ENCODE peak calls at places on chromosome 13, in ten cellular contexts. One of them, this sample, is unnamed.

GRCh38 chr13:76884167-76884566 is 2.0 kb downstream of the KCTD12 start:
- DNase-seq in BJ: no peak
- DNase-seq in sigmoid colon: peak; percentile 78
- DNase-seq in CD4-positive, alpha-beta T cell: no peak
- DNase-seq in AG09319: no peak
- DNase-seq in WTC11: peak; percentile 59
- DNase-seq in progenitor cell of endocrine pancreas: no peak
- DNase-seq in Peyer's patch: no peak
- DNase-seq in OCI-LY7: no peak
- DNase-seq in RWPE1: no peak
- DNase-seq in this sample: no peak

GRCh38 chr13:40597735-40598365 is 68.6 kb downstream of the FOXO1 start:
- DNase-seq in WTC11: peak; percentile 29
- DNase-seq in Peyer's patch: no peak
- DNase-seq in RWPE1: no peak
- DNase-seq in progenitor cell of endocrine pancreas: no peak
- DNase-seq in AG09319: no peak
- DNase-seq in BJ: no peak
- DNase-seq in CD4-positive, alpha-beta T cell: no peak
- DNase-seq in sigmoid colon: no peak
- DNase-seq in OCI-LY7: no peak
- DNase-seq in this sample: no peak

GRCh38 chr13:41356788-41357187 is 45.7 kb downstream of the NAA16 start:
- DNase-seq in CD4-positive, alpha-beta T cell: peak; percentile 53
- DNase-seq in AG09319: no peak
- DNase-seq in sigmoid colon: no peak
- DNase-seq in RWPE1: no peak
- DNase-seq in progenitor cell of endocrine pancreas: no peak
- DNase-seq in WTC11: no peak
- DNase-seq in OCI-LY7: no peak
- DNase-seq in BJ: no peak
- DNase-seq in Peyer's patch: no peak
- DNase-seq in this sample: no peak

GRCh38 chr13:97228850-97229521 is 6.9 kb downstream of the MBNL2 start:
- DNase-seq in AG09319: no peak
- DNase-seq in progenitor cell of endocrine pancreas: no peak
- DNase-seq in OCI-LY7: no peak
- DNase-seq in sigmoid colon: no peak
- DNase-seq in RWPE1: no peak
- DNase-seq in WTC11: no peak
- DNase-seq in Peyer's patch: no peak
- DNase-seq in CD4-positive, alpha-beta T cell: no peak
- DNase-seq in BJ: no peak
- DNase-seq in this sample: no peak

GRCh38 chr13:30806784-30807183 is 71.4 kb downstream of the ALOX5AP start:
- DNase-seq in CD4-positive, alpha-beta T cell: no peak
- DNase-seq in progenitor cell of endocrine pancreas: no peak
- DNase-seq in sigmoid colon: no peak
- DNase-seq in BJ: no peak
- DNase-seq in WTC11: no peak
- DNase-seq in Peyer's patch: no peak
- DNase-seq in OCI-LY7: no peak
- DNase-seq in AG09319: peak; percentile 14
- DNase-seq in RWPE1: peak; percentile 38
- DNase-seq in this sample: no peak

GRCh38 chr13:77986699-77987098 is 68.1 kb upstream of the EDNRB start:
- DNase-seq in AG09319: no peak
- DNase-seq in RWPE1: no peak
- DNase-seq in Peyer's patch: no peak
- DNase-seq in BJ: no peak
- DNase-seq in progenitor cell of endocrine pancreas: no peak
- DNase-seq in OCI-LY7: no peak
- DNase-seq in sigmoid colon: no peak
- DNase-seq in CD4-positive, alpha-beta T cell: no peak
- DNase-seq in WTC11: no peak
- DNase-seq in this sample: no peak

GRCh38 chr13:27678306-27679040 is 56.8 kb downstream of the POLR1D start:
- DNase-seq in AG09319: no peak
- DNase-seq in BJ: no peak
- DNase-seq in WTC11: peak; percentile 16
- DNase-seq in Peyer's patch: no peak
- DNase-seq in progenitor cell of endocrine pancreas: no peak
- DNase-seq in CD4-positive, alpha-beta T cell: no peak
- DNase-seq in OCI-LY7: no peak
- DNase-seq in sigmoid colon: no peak
- DNase-seq in RWPE1: peak; percentile 16
- DNase-seq in this sample: no peak

GRCh38 chr13:33639158-33639557 is 178.8 kb upstream of the RFC3 start:
- DNase-seq in CD4-positive, alpha-beta T cell: no peak
- DNase-seq in OCI-LY7: no peak
- DNase-seq in Peyer's patch: no peak
- DNase-seq in RWPE1: no peak
- DNase-seq in WTC11: no peak
- DNase-seq in AG09319: peak; percentile 69
- DNase-seq in progenitor cell of endocrine pancreas: no peak
- DNase-seq in sigmoid colon: peak; percentile 86
- DNase-seq in BJ: peak; percentile 86
- DNase-seq in this sample: no peak

GRCh38 chr13:32195713-32196112 is 119.5 kb downstream of the ZAR1L start:
- DNase-seq in RWPE1: no peak
- DNase-seq in BJ: no peak
- DNase-seq in CD4-positive, alpha-beta T cell: no peak
- DNase-seq in sigmoid colon: no peak
- DNase-seq in AG09319: no peak
- DNase-seq in WTC11: no peak
- DNase-seq in Peyer's patch: no peak
- DNase-seq in progenitor cell of endocrine pancreas: no peak
- DNase-seq in OCI-LY7: no peak
- DNase-seq in this sample: no peak

GRCh38 chr13:28636677-28637317 is 22.1 kb upstream of the POMP start:
- DNase-seq in RWPE1: peak; percentile 45
- DNase-seq in sigmoid colon: no peak
- DNase-seq in OCI-LY7: peak; percentile 83
- DNase-seq in BJ: no peak
- DNase-seq in CD4-positive, alpha-beta T cell: peak; percentile 36
- DNase-seq in AG09319: peak; percentile 55
- DNase-seq in WTC11: peak; percentile 68
- DNase-seq in progenitor cell of endocrine pancreas: peak; percentile 31
- DNase-seq in Peyer's patch: peak; percentile 65
- DNase-seq in this sample: no peak

GRCh38 chr13:75359266-75359665 is 122.7 kb downstream of the TBC1D4 start:
- DNase-seq in progenitor cell of endocrine pancreas: no peak
- DNase-seq in BJ: peak; percentile 55
- DNase-seq in RWPE1: peak; percentile 78
- DNase-seq in OCI-LY7: no peak
- DNase-seq in WTC11: no peak
- DNase-seq in Peyer's patch: no peak
- DNase-seq in sigmoid colon: no peak
- DNase-seq in AG09319: peak; percentile 41
- DNase-seq in CD4-positive, alpha-beta T cell: no peak
- DNase-seq in this sample: no peak

GRCh38 chr13:101919541-101920306 is 467.2 kb downstream of the ITGBL1 start:
- DNase-seq in sigmoid colon: no peak
- DNase-seq in BJ: no peak
- DNase-seq in CD4-positive, alpha-beta T cell: no peak
- DNase-seq in OCI-LY7: no peak
- DNase-seq in WTC11: peak; percentile 78
- DNase-seq in RWPE1: no peak
- DNase-seq in Peyer's patch: no peak
- DNase-seq in AG09319: no peak
- DNase-seq in progenitor cell of endocrine pancreas: peak; percentile 62
- DNase-seq in this sample: peak; percentile 68

GRCh38 chr13:110560606-110561334 is 752 bp downstream of the RAB20 start:
- DNase-seq in CD4-positive, alpha-beta T cell: no peak
- DNase-seq in RWPE1: peak; percentile 45
- DNase-seq in WTC11: no peak
- DNase-seq in sigmoid colon: peak; percentile 75
- DNase-seq in AG09319: no peak
- DNase-seq in progenitor cell of endocrine pancreas: no peak
- DNase-seq in BJ: no peak
- DNase-seq in OCI-LY7: no peak
- DNase-seq in Peyer's patch: no peak
- DNase-seq in this sample: no peak

GRCh38 chr13:75704942-75705320 is 68.8 kb downstream of the LMO7 start:
- DNase-seq in Peyer's patch: no peak
- DNase-seq in CD4-positive, alpha-beta T cell: no peak
- DNase-seq in RWPE1: peak; percentile 72
- DNase-seq in WTC11: peak; percentile 28
- DNase-seq in OCI-LY7: no peak
- DNase-seq in AG09319: no peak
- DNase-seq in progenitor cell of endocrine pancreas: no peak
- DNase-seq in sigmoid colon: no peak
- DNase-seq in BJ: no peak
- DNase-seq in this sample: no peak

GRCh38 chr13:42412812-42413795 is 141.2 kb downstream of the AKAP11 start:
- DNase-seq in sigmoid colon: no peak
- DNase-seq in Peyer's patch: no peak
- DNase-seq in RWPE1: no peak
- DNase-seq in BJ: no peak
- DNase-seq in WTC11: no peak
- DNase-seq in CD4-positive, alpha-beta T cell: no peak
- DNase-seq in OCI-LY7: no peak
- DNase-seq in AG09319: no peak
- DNase-seq in progenitor cell of endocrine pancreas: no peak
- DNase-seq in this sample: no peak

GRCh38 chr13:53206455-53206854 is 177.8 kb downstream of the OLFM4 start:
- DNase-seq in WTC11: no peak
- DNase-seq in AG09319: no peak
- DNase-seq in BJ: no peak
- DNase-seq in progenitor cell of endocrine pancreas: no peak
- DNase-seq in RWPE1: peak; percentile 29
- DNase-seq in Peyer's patch: no peak
- DNase-seq in OCI-LY7: peak; percentile 1
- DNase-seq in sigmoid colon: no peak
- DNase-seq in CD4-positive, alpha-beta T cell: no peak
- DNase-seq in this sample: no peak
- TF ChIP-seq CTCF in WTC11: peak; percentile 45
- TF ChIP-seq CTCF in AG09319: peak; percentile 15
- TF ChIP-seq CTCF in BJ: peak; percentile 33
- TF ChIP-seq CTCF in progenitor cell of endocrine pancreas: peak; percentile 69
- TF ChIP-seq CTCF in RWPE1: peak; percentile 31
- TF ChIP-seq CTCF in Peyer's patch: peak; percentile 25
- TF ChIP-seq CTCF in OCI-LY7: peak; percentile 72
- TF ChIP-seq CTCF in sigmoid colon: no peak
- TF ChIP-seq CTCF in CD4-positive, alpha-beta T cell: no peak
- TF ChIP-seq CTCF in this sample: peak; percentile 79

DNA sequence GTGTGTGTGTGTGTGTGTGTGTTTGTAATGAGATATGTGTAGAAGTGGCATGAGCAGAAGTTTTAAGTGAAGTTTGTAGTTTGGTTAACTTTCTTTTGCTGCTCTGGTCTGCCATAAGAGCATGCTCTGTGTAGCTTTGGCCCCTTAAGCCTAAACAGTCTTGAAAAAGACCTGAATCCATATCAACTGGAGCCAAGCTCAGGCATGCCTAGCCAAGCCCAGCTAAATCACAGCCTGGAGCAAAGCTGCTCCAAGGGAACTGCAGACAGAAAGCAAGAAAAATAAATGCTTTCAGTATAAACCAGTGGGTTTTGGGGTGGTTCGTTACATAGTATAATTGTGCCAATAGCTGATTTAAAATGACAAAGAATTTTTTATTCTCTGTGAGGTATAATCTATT is 144.1 kb upstream of the SLITRK5 start:
- DNase-seq in CD4-positive, alpha-beta T cell: no peak
- DNase-seq in AG09319: no peak
- DNase-seq in sigmoid colon: no peak
- DNase-seq in WTC11: no peak
- DNase-seq in progenitor cell of endocrine pancreas: no peak
- DNase-seq in Peyer's patch: no peak
- DNase-seq in BJ: no peak
- DNase-seq in RWPE1: no peak
- DNase-seq in OCI-LY7: no peak
- DNase-seq in this sample: no peak
- TF ChIP-seq CTCF in CD4-positive, alpha-beta T cell: no peak
- TF ChIP-seq CTCF in AG09319: no peak
- TF ChIP-seq CTCF in sigmoid colon: no peak
- TF ChIP-seq CTCF in WTC11: no peak
- TF ChIP-seq CTCF in progenitor cell of endocrine pancreas: no peak
- TF ChIP-seq CTCF in Peyer's patch: no peak
- TF ChIP-seq CTCF in BJ: no peak
- TF ChIP-seq CTCF in RWPE1: no peak
- TF ChIP-seq CTCF in OCI-LY7: no peak
- TF ChIP-seq CTCF in this sample: no peak

GRCh38 chr13:106089251-106089940 is 446.1 kb downstream of the EFNB2 start:
- DNase-seq in sigmoid colon: no peak
- DNase-seq in CD4-positive, alpha-beta T cell: no peak
- DNase-seq in progenitor cell of endocrine pancreas: no peak
- DNase-seq in WTC11: no peak
- DNase-seq in Peyer's patch: no peak
- DNase-seq in BJ: no peak
- DNase-seq in AG09319: no peak
- DNase-seq in RWPE1: no peak
- DNase-seq in OCI-LY7: no peak
- DNase-seq in this sample: no peak

GRCh38 chr13:106088094-106088493 is 447.4 kb downstream of the EFNB2 start:
- DNase-seq in CD4-positive, alpha-beta T cell: no peak
- DNase-seq in WTC11: no peak
- DNase-seq in sigmoid colon: no peak
- DNase-seq in BJ: no peak
- DNase-seq in progenitor cell of endocrine pancreas: no peak
- DNase-seq in RWPE1: no peak
- DNase-seq in Peyer's patch: no peak
- DNase-seq in AG09319: no peak
- DNase-seq in OCI-LY7: no peak
- DNase-seq in this sample: no peak

GRCh38 chr13:106083620-106084350 is 451.7 kb downstream of the EFNB2 start:
- DNase-seq in progenitor cell of endocrine pancreas: no peak
- DNase-seq in AG09319: no peak
- DNase-seq in WTC11: peak; percentile 54
- DNase-seq in BJ: no peak
- DNase-seq in OCI-LY7: no peak
- DNase-seq in RWPE1: peak; percentile 48
- DNase-seq in Peyer's patch: no peak
- DNase-seq in sigmoid colon: no peak
- DNase-seq in CD4-positive, alpha-beta T cell: no peak
- DNase-seq in this sample: no peak

DNA sequence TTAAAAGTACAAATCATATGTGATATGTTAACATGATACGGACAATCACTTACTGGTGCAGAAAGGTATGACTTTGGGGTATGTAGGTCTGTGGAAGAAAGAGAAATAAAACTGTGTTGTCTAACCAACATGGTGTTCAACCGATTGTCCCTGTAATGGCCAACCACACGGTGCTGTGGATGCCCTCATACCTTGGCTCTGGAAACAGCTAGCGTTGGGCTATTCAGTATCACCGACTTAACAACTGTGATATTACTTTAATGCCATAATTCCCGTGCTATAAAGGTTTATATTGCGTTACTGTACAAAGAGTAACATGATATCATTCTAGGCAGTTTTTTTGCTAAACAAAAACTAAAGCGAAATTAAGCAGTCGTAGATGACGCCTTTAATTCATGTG is 448.3 kb downstream of the EFNB2 start:
- DNase-seq in BJ: no peak
- DNase-seq in WTC11: no peak
- DNase-seq in sigmoid colon: no peak
- DNase-seq in Peyer's patch: no peak
- DNase-seq in progenitor cell of endocrine pancreas: no peak
- DNase-seq in CD4-positive, alpha-beta T cell: no peak
- DNase-seq in AG09319: no peak
- DNase-seq in RWPE1: no peak
- DNase-seq in OCI-LY7: no peak
- DNase-seq in this sample: no peak
- TF ChIP-seq CTCF in BJ: no peak
- TF ChIP-seq CTCF in WTC11: no peak
- TF ChIP-seq CTCF in sigmoid colon: no peak
- TF ChIP-seq CTCF in Peyer's patch: peak; percentile 23
- TF ChIP-seq CTCF in progenitor cell of endocrine pancreas: no peak
- TF ChIP-seq CTCF in CD4-positive, alpha-beta T cell: no peak
- TF ChIP-seq CTCF in AG09319: no peak
- TF ChIP-seq CTCF in RWPE1: no peak
- TF ChIP-seq CTCF in OCI-LY7: no peak
- TF ChIP-seq CTCF in this sample: no peak

GRCh38 chr13:81480634-81481033 is 1139.7 kb upstream of the SPRY2 start:
- DNase-seq in AG09319: no peak
- DNase-seq in RWPE1: no peak
- DNase-seq in progenitor cell of endocrine pancreas: no peak
- DNase-seq in CD4-positive, alpha-beta T cell: no peak
- DNase-seq in Peyer's patch: no peak
- DNase-seq in OCI-LY7: no peak
- DNase-seq in sigmoid colon: no peak
- DNase-seq in WTC11: no peak
- DNase-seq in BJ: no peak
- DNase-seq in this sample: no peak
- TF ChIP-seq CTCF in AG09319: no peak
- TF ChIP-seq CTCF in RWPE1: no peak
- TF ChIP-seq CTCF in progenitor cell of endocrine pancreas: peak; percentile 32
- TF ChIP-seq CTCF in CD4-positive, alpha-beta T cell: no peak
- TF ChIP-seq CTCF in Peyer's patch: peak; percentile 43
- TF ChIP-seq CTCF in OCI-LY7: no peak
- TF ChIP-seq CTCF in sigmoid colon: no peak
- TF ChIP-seq CTCF in WTC11: no peak
- TF ChIP-seq CTCF in BJ: no peak
- TF ChIP-seq CTCF in this sample: no peak

This sample was measured in mesothelial cell of epicardium.